ENCODE peak calls at places on chromosome 17, in five cellular contexts. C, X, I, Z and H are unnamed samples.

GRCh38 chr17:78970834-78971763 is 8.6 kb downstream of the LGALS3BP start:
- DNase-seq in C (peak; percentile 91), X (peak; percentile 93), I (peak; percentile 85), Z (peak; percentile 58), H (peak; percentile 91)

GRCh38 chr17:49834118-49834743 is 13.6 kb downstream of the TAC4 start:
- DNase-seq in C (no peak), X (no peak), I (no peak), Z (no peak), H (no peak)

GRCh38 chr17:50059759-50060273 is 3.9 kb downstream of the ITGA3 start:
- DNase-seq in C (no peak), X (no peak), I (no peak), Z (peak; percentile 62), H (peak; percentile 63)

GRCh38 chr17:72422505-72423285 is 301.9 kb downstream of the SOX9 start:
- DNase-seq in C (peak; percentile 97), X (peak; percentile 71), I (no peak), Z (no peak), H (peak; percentile 99)

GRCh38 chr17:5413682-5414081 is 5.8 kb downstream of the NUP88 start:
- DNase-seq in C (no peak), X (no peak), I (no peak), Z (no peak), H (peak; percentile 86)

GRCh38 chr17:2545393-2545792 is 33.7 kb upstream of the METTL16 start:
- DNase-seq in C (no peak), X (no peak), I (no peak), Z (no peak), H (no peak)

GRCh38 chr17:66574123-66574522 is 260.8 kb upstream of the CACNG5 start:
- DNase-seq in C (no peak), X (no peak), I (peak; percentile 4), Z (no peak), H (no peak)

GRCh38 chr17:82743344-82744219 is 8.2 kb downstream of the FN3K start:
- DNase-seq in C (no peak), X (no peak), I (peak; percentile 55), Z (no peak), H (no peak)

GRCh38 chr17:40888321-40888720 is 3.3 kb upstream of the KRT20 start:
- DNase-seq in C (no peak), X (no peak), I (no peak), Z (no peak), H (no peak)

GRCh38 chr17:70905796-70906195 is 736.5 kb downstream of the KCNJ2 start:
- DNase-seq in C (no peak), X (no peak), I (no peak), Z (peak; percentile 2), H (peak; percentile 85)

GRCh38 chr17:11999715-12000114 is 2.4 kb upstream of the ZNF18 start:
- DNase-seq in C (no peak), X (no peak), I (no peak), Z (no peak), H (no peak)

GRCh38 chr17:45667591-45668171 is 116.4 kb upstream of the CRHR1 start:
- DNase-seq in C (no peak), X (no peak), I (no peak), Z (no peak), H (no peak)

GRCh38 chr17:61684172-61684571 is 93.2 kb upstream of the NACA2 start:
- DNase-seq in C (no peak), X (no peak), I (no peak), Z (no peak), H (no peak)

GRCh38 chr17:7060165-7060890 is 16.4 kb upstream of the SLC16A11 start:
- DNase-seq in C (peak; percentile 98), X (no peak), I (no peak), Z (no peak), H (peak; percentile 98)

GRCh38 chr17:44354582-44355309 is 8.9 kb downstream of the FAM171A2 start:
- DNase-seq in C (no peak), X (no peak), I (peak; percentile 91), Z (no peak), H (no peak)

GRCh38 chr17:66426397-66427033 is 124.1 kb downstream of the PRKCA start:
- DNase-seq in C (no peak), X (no peak), I (peak; percentile 63), Z (no peak), H (peak; percentile 66)

GRCh38 chr17:7656958-7657715 is 6.4 kb downstream of the ATP1B2 start:
- DNase-seq in C (no peak), X (peak; percentile 20), I (peak; percentile 98), Z (no peak), H (no peak)

GRCh38 chr17:62093188-62094155 is 28.4 kb upstream of the MED13 start:
- DNase-seq in C (peak; percentile 91), X (peak; percentile 59), I (no peak), Z (no peak), H (peak; percentile 97)

GRCh38 chr17:65356524-65356923 is 204.9 kb downstream of the AXIN2 start:
- DNase-seq in C (no peak), X (no peak), I (no peak), Z (no peak), H (no peak)

GRCh38 chr17:33240397-33240796 is 52.7 kb downstream of the ASIC2 start:
- DNase-seq in C (no peak), X (peak; percentile 30), I (no peak), Z (no peak), H (no peak)

GRCh38 chr17:71633391-71633849 is 487.4 kb upstream of the SOX9 start:
- DNase-seq in C (peak; percentile 8), X (no peak), I (no peak), Z (no peak), H (peak; percentile 98)

GRCh38 chr17:63479495-63480184 is 2.8 kb downstream of the ACE start:
- DNase-seq in C (no peak), X (peak; percentile 58), I (no peak), Z (no peak), H (no peak)

GRCh38 chr17:81695801-81696200 is 7.4 kb upstream of the MRPL12 start:
- DNase-seq in C (no peak), X (no peak), I (no peak), Z (no peak), H (no peak)

GRCh38 chr17:31508310-31509094 is 117.0 kb downstream of the RAB11FIP4 start:
- DNase-seq in C (peak; percentile 31), X (no peak), I (peak; percentile 74), Z (no peak), H (no peak)

GRCh38 chr17:7017827-7018200 is 5.0 kb upstream of the BCL6B start:
- DNase-seq in C (no peak), X (no peak), I (no peak), Z (no peak), H (no peak)

GRCh38 chr17:6495450-6496115 is 51.3 kb downstream of the PIMREG start:
- DNase-seq in C (no peak), X (no peak), I (peak; percentile 37), Z (no peak), H (no peak)

GRCh38 chr17:73794336-73794735 is 150.1 kb upstream of the SDK2 start:
- DNase-seq in C (no peak), X (no peak), I (no peak), Z (no peak), H (no peak)
- H3K4me1 ChIP-seq in C (peaks cover 50% of the 10 kb centered on the region), X (no peaks in the 10 kb centered on the region), I (peaks cover 3% of the 10 kb centered on the region), Z (peaks cover 24% of the 10 kb centered on the region), H (peaks cover 25% of the 10 kb centered on the region)

DNA sequence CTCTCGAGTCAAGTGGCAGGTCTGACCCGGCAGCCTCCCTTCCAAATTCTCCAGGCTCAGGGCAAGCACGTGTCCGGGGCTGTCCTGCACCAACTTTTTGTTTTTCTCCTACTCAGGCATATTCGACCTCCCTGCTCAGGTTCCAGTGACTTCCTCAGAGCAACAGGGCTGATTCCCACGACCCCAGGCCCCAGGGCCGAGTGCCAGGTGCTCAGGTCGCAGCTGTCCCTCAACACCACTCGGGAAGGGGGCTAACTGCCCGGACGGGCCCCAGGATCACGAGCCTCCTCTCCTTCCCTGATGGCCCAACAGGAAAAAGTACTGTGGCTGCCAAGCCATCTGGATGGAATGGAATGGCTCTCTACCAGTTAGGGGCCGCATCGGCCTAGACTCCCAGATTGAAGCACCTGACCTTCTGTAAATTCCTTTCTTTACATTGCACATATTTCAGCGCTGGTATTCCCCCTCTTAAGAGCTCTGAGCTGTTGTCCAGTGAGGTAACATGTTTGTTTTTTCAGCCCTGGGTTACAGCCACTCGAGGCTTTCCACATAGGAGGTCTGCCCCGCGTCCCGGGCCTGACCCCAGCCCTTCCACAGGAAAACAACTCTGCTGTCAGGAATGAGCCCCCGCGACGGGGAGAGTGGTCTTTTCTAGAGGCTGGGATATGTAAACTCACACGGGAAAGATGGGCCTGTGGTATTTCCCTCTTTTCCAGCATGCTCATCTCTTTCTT is 25.0 kb downstream of the NXN start:
- DNase-seq in C (peak; percentile 87), X (no peak), I (peak; percentile 68), Z (no peak), H (no peak)
- H3K27ac ChIP-seq in C (peak overlapping the region; percentile 66), X (no peak overlapping the region), I (no peak overlapping the region), Z (peak overlapping the region; percentile 59), H (no peak overlapping the region)

DNA sequence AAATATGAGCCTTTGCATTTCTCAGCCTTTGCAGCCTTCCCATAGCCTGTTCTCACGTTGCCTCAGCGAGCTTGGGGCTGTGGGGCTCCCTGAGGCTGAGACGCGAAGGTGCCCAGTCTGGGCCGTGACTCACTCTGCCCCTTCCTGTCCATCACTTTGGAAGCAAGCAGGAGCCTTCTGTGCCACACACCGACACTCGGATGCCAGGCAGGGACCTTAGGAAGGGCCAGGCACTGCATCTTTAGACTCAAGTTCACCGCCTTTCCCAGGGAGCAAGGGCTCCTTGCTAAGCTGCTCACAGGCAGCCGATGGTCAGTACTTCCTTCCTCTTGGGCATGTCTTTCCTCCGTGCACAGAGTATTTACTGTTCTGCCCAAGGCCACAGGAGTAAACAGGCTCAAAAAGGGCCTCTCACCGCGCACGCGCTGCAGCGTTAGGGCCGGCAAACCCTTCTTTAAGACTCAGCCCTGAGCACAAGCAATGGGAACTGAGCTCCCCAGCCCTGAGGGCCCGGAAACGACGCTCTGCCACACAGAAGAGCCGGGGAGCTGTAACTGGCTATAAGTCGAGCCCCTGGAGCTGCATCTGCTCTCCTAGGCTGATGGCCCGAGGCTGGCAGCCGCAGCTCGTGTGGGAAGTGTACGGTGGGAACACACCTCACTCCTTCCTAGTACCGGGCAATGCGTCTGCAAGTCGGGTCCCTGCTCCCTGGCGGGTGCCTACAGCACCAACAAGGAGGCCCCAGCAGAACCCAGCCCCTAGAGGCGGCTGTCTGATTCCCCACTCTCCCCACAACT is 7.2 kb downstream of the TIMM22 start:
- DNase-seq in C (no peak), X (peak; percentile 22), I (no peak), Z (no peak), H (peak; percentile 13)
- H3K4me1 ChIP-seq in C (no peaks in the 10 kb centered on the region), X (peaks cover 43% of the 10 kb centered on the region), I (no peaks in the 10 kb centered on the region), Z (peaks cover 89% of the 10 kb centered on the region), H (no peaks in the 10 kb centered on the region)

GRCh38 chr17:15501282-15501681 is 33.9 kb upstream of the CDRT4 start:
- DNase-seq in C (no peak), X (no peak), I (no peak), Z (no peak), H (no peak)

GRCh38 chr17:15502315-15503112 is 35.1 kb upstream of the CDRT4 start:
- DNase-seq in C (peak; percentile 76), X (peak; percentile 89), I (peak; percentile 94), Z (peak; percentile 80), H (peak; percentile 93)

GRCh38 chr17:15498107-15498506 is 30.7 kb upstream of the CDRT4 start:
- DNase-seq in C (no peak), X (peak; percentile 36), I (peak; percentile 47), Z (no peak), H (peak; percentile 41)

GRCh38 chr17:15503731-15504130 is 36.3 kb upstream of the CDRT4 start:
- DNase-seq in C (no peak), X (no peak), I (no peak), Z (no peak), H (no peak)

DNA sequence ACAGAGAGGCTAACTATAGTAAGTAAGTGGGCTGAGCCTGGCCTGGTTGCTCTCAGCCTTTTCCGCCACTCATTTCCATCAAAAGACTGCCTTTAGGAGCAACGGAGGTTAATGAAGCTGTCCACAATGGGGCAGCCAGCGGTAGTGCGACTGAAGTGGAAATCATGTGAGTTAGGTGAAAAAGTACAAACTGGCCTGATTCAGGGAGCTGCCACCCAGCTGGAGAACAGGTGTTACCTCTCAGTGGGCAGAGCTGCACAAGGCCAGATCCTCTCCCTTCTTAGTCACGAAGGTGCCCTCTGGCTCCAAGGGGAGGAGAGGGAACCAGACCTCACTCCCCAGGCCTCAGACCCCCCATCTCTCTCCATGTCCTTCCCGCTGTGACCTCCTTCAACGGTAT is 34.4 kb upstream of the CDRT4 start:
- DNase-seq in C (no peak), X (no peak), I (no peak), Z (no peak), H (no peak)
- H3K27ac ChIP-seq in C (no peak overlapping the region), X (no peak overlapping the region), I (no peak overlapping the region), Z (no peak overlapping the region), H (no peak overlapping the region)